ENCODE peak calls at places on chromosomes 12 and 14, in ten cellular contexts. I is RPMI7951; E is NCI-H345; K is KBM-7; Y is coronary artery; N is activated CD4-positive, CD25-positive, alpha-beta regulatory T cell treated with anti-CD3 and anti-CD28 coated beads, Interleukin-2, amount 50 U/mL, for 16 hours; M is effector CD4-positive, alpha-beta T cell; L is stimulated activated CD4-positive, alpha-beta T cell treated with anti-CD3 and anti-CD28 coated beads, TNF-alpha, amount 100 ng/mL, for 1 hour; D is GDM1; Q is HepG2. C is an unnamed sample.

GRCh38 chr14:53109028-53109687 is 44.0 kb downstream of the DDHD1 start:
- DNase-seq in Y (no peak), Q (no peak), I (peak; percentile 69), E (no peak), L (no peak), N (peak; percentile 19), M (peak; percentile 14), D (peak; percentile 68), K (peak; percentile 94), C (no peak)

GRCh38 chr12:26195250-26195640 is at the start of gene SSPN:
- DNase-seq in Y (peak; percentile 86), K (no peak), E (peak; percentile 2), M (no peak), D (no peak), L (no peak), Q (no peak), N (no peak), I (peak; percentile 62), C (peak; percentile 84)

GRCh38 chr12:70190252-70191010 is 52.8 kb upstream of the CNOT2 start:
- DNase-seq in D (no peak), Q (no peak), I (peak; percentile 3), Y (no peak), L (no peak), K (no peak), N (no peak), E (no peak), M (no peak), C (no peak)

GRCh38 chr14:24372701-24373416 is 4.9 kb downstream of the NFATC4 start:
- DNase-seq in E (peak; percentile 45), Q (no peak), I (peak; percentile 59), M (no peak), D (no peak), Y (no peak), L (no peak), K (no peak), N (no peak), C (no peak)

GRCh38 chr14:102952276-102952675 is 29.8 kb downstream of the AMN start:
- DNase-seq in E (no peak), M (no peak), D (no peak), I (no peak), K (no peak), Y (no peak), Q (no peak), L (no peak), N (no peak), C (no peak)

GRCh38 chr14:70052990-70053389 is 135.8 kb downstream of the SLC8A3 start:
- DNase-seq in E (no peak), I (peak; percentile 37), Y (no peak), K (peak; percentile 19), N (no peak), Q (peak; percentile 38), D (no peak), M (no peak), L (no peak), C (no peak)

GRCh38 chr12:1205512-1206060 is 214.6 kb downstream of the ERC1 start:
- DNase-seq in Q (no peak), N (no peak), Y (no peak), D (no peak), M (no peak), L (no peak), E (no peak), I (peak; percentile 32), K (no peak), C (no peak)

GRCh38 chr14:35332517-35333346 is 40.5 kb downstream of the PSMA6 start:
- DNase-seq in M (no peak), K (no peak), D (no peak), E (peak; percentile 51), N (peak; percentile 9), L (no peak), I (peak; percentile 35), Q (no peak), Y (no peak), C (no peak)

GRCh38 chr14:69056389-69056788 is 77.3 kb upstream of the ACTN1 start:
- DNase-seq in L (no peak), Y (no peak), N (no peak), E (no peak), I (no peak), M (no peak), Q (no peak), D (no peak), K (no peak), C (peak; percentile 82)

C was measured in NCI-H526.